ENCODE peak calls at places on chromosomes 4 and X, in nine cellular contexts. I, E, T, S, P, W, O, N and U are unnamed samples.

GRCh38 chr4:23241408-23241807 is 548.7 kb downstream of the GBA3 start:
- DNase-seq in I (no peak), P (no peak), W (no peak), T (no peak), N (no peak), O (no peak), E (no peak), S (no peak), U (no peak)

GRCh38 chr4:155866177-155866576 is at the start of gene ASIC5:
- DNase-seq in I (no peak), E (no peak), O (no peak), S (peak), P (no peak), W (no peak), T (no peak), N (no peak), U (no peak)

GRCh38 chr4:69730002-69730401 is 30.4 kb downstream of the SULT1B1 start:
- DNase-seq in P (no peak), T (no peak), W (no peak), I (no peak), O (no peak), N (no peak), S (no peak), E (no peak), U (no peak)

GRCh38 chr4:186644737-186645261 is 78.9 kb downstream of the FAT1 start:
- DNase-seq in P (peak), S (peak), T (no peak), N (no peak), W (no peak), O (no peak), I (no peak), E (peak), U (no peak)

GRCh38 chrX:51894697-51895336 is 1.4 kb downstream of the MAGED1 start:
- DNase-seq in S (peak), W (no peak), E (peak), T (no peak), I (no peak), N (peak), O (no peak), P (no peak), U (peak)

GRCh38 chr4:7190668-7191545 is 1.4 kb upstream of the SORCS2 start:
- DNase-seq in I (no peak), P (no peak), T (no peak), E (no peak), O (no peak), W (peak), S (no peak), N (no peak), U (no peak)

GRCh38 chr4:71404049-71404448 is 65.2 kb downstream of the SLC4A4 start:
- DNase-seq in E (no peak), N (no peak), P (no peak), W (no peak), T (no peak), I (no peak), O (no peak), S (no peak), U (no peak)

GRCh38 chrX:46574337-46574940 is 874 bp downstream of the CHST7 start:
- DNase-seq in T (peak), I (no peak), S (peak), O (no peak), E (no peak), P (no peak), W (no peak), N (peak), U (no peak)

GRCh38 chrX:133653363-133653762 is 238.1 kb upstream of the GPC4 start:
- DNase-seq in N (no peak), W (no peak), E (no peak), S (no peak), T (no peak), O (no peak), I (no peak), P (no peak), U (no peak)

GRCh38 chr4:48557478-48557877 is 67.4 kb downstream of the ZAR1 start:
- DNase-seq in S (no peak), P (no peak), I (peak), T (no peak), W (no peak), O (no peak), E (no peak), N (no peak), U (peak)